ENCODE peak calls at places on chromosome 2, in five cellular contexts. B is choroid plexus epithelial cell, R is fibroblast of lung, E is astrocyte of the spinal cord, U is stomach. L is an unnamed sample.

GRCh38 chr2:128300621-128301020 is 18.0 kb downstream of the HS6ST1 start:
- DNase-seq in B (no peak), R (no peak), E (no peak), U (no peak), L (no peak)

GRCh38 chr2:29405266-29405665 is 290.1 kb downstream of the CLIP4 start:
- DNase-seq in B (no peak), R (no peak), E (no peak), U (peak; percentile 29), L (no peak)

GRCh38 chr2:220033546-220033945 is 406.1 kb downstream of the SLC4A3 start:
- DNase-seq in B (peak; percentile 32), R (no peak), E (no peak), U (no peak), L (no peak)

GRCh38 chr2:132977812-132978529 is 308.0 kb upstream of the LYPD1 start:
- DNase-seq in B (peak; percentile 11), R (peak; percentile 42), E (peak; percentile 55), U (no peak), L (peak; percentile 28)

GRCh38 chr2:96940026-96940601 is 46.3 kb downstream of the FAM178B start:
- DNase-seq in B (no peak), R (no peak), E (no peak), U (no peak), L (no peak)

GRCh38 chr2:236170678-236171212 is 2.6 kb upstream of the GBX2 start:
- DNase-seq in B (no peak), R (no peak), E (no peak), U (no peak), L (no peak)

GRCh38 chr2:240146141-240146561 is 5.7 kb upstream of the OTOS start:
- DNase-seq in B (no peak), R (no peak), E (no peak), U (no peak), L (no peak)

GRCh38 chr2:189210250-189211075 is 30.9 kb upstream of the COL5A2 start:
- DNase-seq in B (peak; percentile 97), R (peak; percentile 99), E (peak; percentile 98), U (no peak), L (peak; percentile 97)

GRCh38 chr2:158975271-158975921 is 7.0 kb downstream of the TANC1 start:
- DNase-seq in B (no peak), R (no peak), E (no peak), U (no peak), L (no peak)

GRCh38 chr2:158011055-158011771 is 90.5 kb upstream of the UPP2 start:
- DNase-seq in B (peak; percentile 28), R (no peak), E (no peak), U (no peak), L (peak; percentile 7)

GRCh38 chr2:217650716-217651360 is 352.0 kb downstream of the TNS1 start:
- DNase-seq in B (peak; percentile 86), R (peak; percentile 64), E (peak; percentile 56), U (no peak), L (peak; percentile 66)

GRCh38 chr2:71419976-71420375 is 33.4 kb upstream of the DYSF start:
- DNase-seq in B (no peak), R (no peak), E (no peak), U (no peak), L (no peak)

GRCh38 chr2:85990084-85990483 is 101.3 kb upstream of the ST3GAL5 start:
- DNase-seq in B (no peak), R (no peak), E (no peak), U (no peak), L (no peak)

GRCh38 chr2:22904126-22904684 is 480.8 kb upstream of the KLHL29 start:
- DNase-seq in B (no peak), R (no peak), E (no peak), U (peak; percentile 38), L (no peak)

GRCh38 chr2:113167115-113167932 is 6.4 kb upstream of the PSD4 start:
- DNase-seq in B (no peak), R (no peak), E (no peak), U (peak; percentile 79), L (no peak)

GRCh38 chr2:235244497-235245215 is 249.2 kb upstream of the AGAP1 start:
- DNase-seq in B (no peak), R (peak; percentile 61), E (peak; percentile 45), U (no peak), L (no peak)

GRCh38 chr2:28268386-28268785 is 124.3 kb upstream of the FOSL2 start:
- DNase-seq in B (peak; percentile 57), R (no peak), E (no peak), U (no peak), L (peak; percentile 40)

GRCh38 chr2:168192839-168193616 is 54.4 kb downstream of the STK39 start:
- DNase-seq in B (peak; percentile 36), R (peak; percentile 63), E (no peak), U (no peak), L (peak; percentile 29)

GRCh38 chr2:191304939-191305875 is 60.0 kb downstream of the MYO1B start:
- DNase-seq in B (peak; percentile 95), R (peak; percentile 97), E (peak; percentile 78), U (no peak), L (peak; percentile 94)

GRCh38 chr2:237879991-237880560 is 20.7 kb downstream of the RAMP1 start:
- DNase-seq in B (no peak), R (no peak), E (no peak), U (no peak), L (no peak)

GRCh38 chr2:231680992-231681852 is 27.1 kb upstream of the PTMA start:
- DNase-seq in B (peak; percentile 74), R (peak; percentile 82), E (peak; percentile 73), U (peak; percentile 84), L (peak; percentile 81)

GRCh38 chr2:201255468-201255867 is 4.9 kb upstream of the CASP8 start:
- DNase-seq in B (no peak), R (peak; percentile 59), E (no peak), U (no peak), L (no peak)

GRCh38 chr2:186437719-186438118 is 48.3 kb upstream of the ZC3H15 start:
- DNase-seq in B (no peak), R (no peak), E (no peak), U (no peak), L (no peak)

GRCh38 chr2:64686283-64686956 is 32.7 kb upstream of the SERTAD2 start:
- DNase-seq in B (no peak), R (no peak), E (no peak), U (no peak), L (no peak)

GRCh38 chr2:181396575-181397062 is 60.6 kb upstream of the ITGA4 start:
- DNase-seq in B (peak; percentile 62), R (peak; percentile 12), E (peak; percentile 24), U (no peak), L (no peak)

GRCh38 chr2:216318470-216318869 is 53.8 kb downstream of the MARCHF4 start:
- DNase-seq in B (no peak), R (no peak), E (no peak), U (no peak), L (no peak)

GRCh38 chr2:159755788-159756187 is 42.2 kb downstream of the CD302 start:
- DNase-seq in B (peak; percentile 61), R (no peak), E (no peak), U (no peak), L (peak; percentile 27)

GRCh38 chr2:164621761-164622105 is 451 bp upstream of the GRB14 start:
- DNase-seq in B (no peak), R (no peak), E (no peak), U (no peak), L (no peak)

GRCh38 chr2:191292869-191293268 is 47.7 kb downstream of the MYO1B start:
- DNase-seq in B (no peak), R (no peak), E (no peak), U (no peak), L (no peak)

GRCh38 chr2:24026233-24026632 is 16.3 kb downstream of the MFSD2B start:
- DNase-seq in B (no peak), R (no peak), E (no peak), U (no peak), L (no peak)

GRCh38 chr2:155368934-155369333 is 670.4 kb downstream of the KCNJ3 start:
- DNase-seq in B (peak; percentile 24), R (peak; percentile 9), E (peak; percentile 32), U (no peak), L (peak; percentile 19)
- TF ChIP-seq CTCF in B (peak; percentile 31), R (peak; percentile 33), E (peak; percentile 22), U (no peak), L (peak; percentile 21)

GRCh38 chr2:68916226-68916625 is 36.5 kb downstream of the GKN2 start:
- DNase-seq in B (no peak), R (no peak), E (no peak), U (no peak), L (no peak)

GRCh38 chr2:68917034-68917718 is 35.5 kb downstream of the GKN2 start:
- DNase-seq in B (peak; percentile 38), R (no peak), E (no peak), U (no peak), L (peak; percentile 54)

GRCh38 chr2:68921646-68922045 is 31.0 kb downstream of the GKN2 start:
- DNase-seq in B (peak; percentile 24), R (no peak), E (peak; percentile 33), U (no peak), L (peak; percentile 36)

GRCh38 chr2:68918497-68918896 is 34.2 kb downstream of the GKN2 start:
- DNase-seq in B (no peak), R (no peak), E (no peak), U (no peak), L (peak; percentile 78)

DNA sequence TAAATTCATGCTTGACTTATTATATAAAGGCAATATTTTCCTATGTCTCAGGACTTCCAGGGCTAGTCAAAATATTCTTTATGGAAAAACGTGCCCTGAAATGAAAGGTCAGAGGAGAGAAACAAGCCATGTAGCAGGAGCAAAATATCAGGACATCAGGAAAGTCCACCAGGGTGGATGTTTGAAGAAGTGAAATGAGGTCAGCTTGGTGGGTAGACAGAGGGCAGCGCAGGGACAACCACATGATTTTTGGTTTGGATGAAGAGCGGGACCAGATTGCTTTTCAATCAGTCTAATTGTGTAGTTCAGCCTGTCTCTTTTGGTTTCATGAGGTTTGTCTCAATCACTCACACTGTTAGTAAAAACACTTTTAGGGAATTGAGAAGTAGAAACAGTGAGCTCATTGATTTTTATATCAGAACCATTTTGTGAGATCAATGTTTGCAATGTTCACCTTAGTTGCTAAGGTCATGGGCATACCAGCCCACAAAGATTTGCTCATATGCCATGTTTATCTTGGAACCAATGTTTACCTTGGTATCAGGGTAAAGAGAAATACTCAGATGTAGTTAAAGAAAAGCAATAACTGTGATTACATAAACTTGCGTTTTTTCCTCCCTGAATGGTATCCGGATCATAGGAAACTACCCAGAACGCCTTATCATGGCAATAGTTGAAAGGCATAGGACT is 32.1 kb downstream of the GKN2 start:
- DNase-seq in B (no peak), R (no peak), E (no peak), U (no peak), L (no peak)
- H3K4me3 ChIP-seq in B (no peak overlapping the region), R (no peak overlapping the region), E (no peak overlapping the region), U (no peak overlapping the region), L (no peak overlapping the region)

GRCh38 chr2:21367421-21367820 is 243.7 kb downstream of the TDRD15 start:
- DNase-seq in B (peak; percentile 16), R (peak; percentile 5), E (peak; percentile 41), U (no peak), L (no peak)

GRCh38 chr2:21361406-21361805 is 237.6 kb downstream of the TDRD15 start:
- DNase-seq in B (no peak), R (no peak), E (no peak), U (no peak), L (no peak)

GRCh38 chr2:21358971-21359370 is 235.2 kb downstream of the TDRD15 start:
- DNase-seq in B (peak; percentile 6), R (no peak), E (no peak), U (no peak), L (no peak)

GRCh38 chr2:21362101-21362500 is 238.3 kb downstream of the TDRD15 start:
- DNase-seq in B (no peak), R (no peak), E (no peak), U (no peak), L (no peak)

GRCh38 chr2:21363364-21363763 is 239.6 kb downstream of the TDRD15 start:
- DNase-seq in B (no peak), R (no peak), E (no peak), U (no peak), L (no peak)
- TF ChIP-seq CTCF in B (no peak), R (no peak), E (no peak), U (no peak), L (no peak)

GRCh38 chr2:94622113-94622618 is 249.1 kb upstream of the TEKT4 start:
- DNase-seq in B (no peak), R (no peak), E (no peak), U (no peak), L (no peak)
- H3K4me3 ChIP-seq in B (no peak overlapping the region), R (no peak overlapping the region), E (no peak overlapping the region), U (no peak overlapping the region), L (no peak overlapping the region)